ENCODE peak calls at places on chromosomes 7 and 10, in five cellular contexts. F is tibial nerve; I is stimulated activated CD8-positive, alpha-beta memory T cell treated with anti-CD3 and anti-CD28 coated beads, Interleukin-4, amount 100 ng/mL, for 24 hours; T is PC-3; M is Peyer's patch. J is an unnamed sample.

GRCh38 chr10:35194906-35195305 is 68.3 kb downstream of the CREM start:
- DNase-seq in F (no peak), I (no peak), T (peak; percentile 37), M (no peak), J (no peak)

GRCh38 chr7:22563621-22564241 is 63.7 kb upstream of the STEAP1B start:
- DNase-seq in F (no peak), I (no peak), T (peak; percentile 9), M (no peak), J (no peak)

GRCh38 chr7:151779255-151779654 is 97.7 kb downstream of the PRKAG2 start:
- DNase-seq in F (no peak), I (no peak), T (no peak), M (no peak), J (no peak)

GRCh38 chr10:31749293-31749692 is 179.3 kb downstream of the ARHGAP12 start:
- DNase-seq in F (no peak), I (no peak), T (no peak), M (no peak), J (no peak)

GRCh38 chr10:88926484-88927249 is 25.9 kb downstream of the ACTA2 start:
- DNase-seq in F (peak; percentile 57), I (no peak), T (no peak), M (no peak), J (no peak)

GRCh38 chr7:135856356-135857144 is 107.9 kb upstream of the FAM180A start:
- DNase-seq in F (no peak), I (no peak), T (peak; percentile 56), M (no peak), J (no peak)

GRCh38 chr10:26242752-26243151 is 26.2 kb downstream of the GAD2 start:
- DNase-seq in F (no peak), I (no peak), T (no peak), M (no peak), J (no peak)

GRCh38 chr7:134632937-134633540 is 13.6 kb upstream of the BPGM start:
- DNase-seq in F (no peak), I (no peak), T (peak; percentile 64), M (no peak), J (no peak)

GRCh38 chr7:75639893-75640600 is 98.7 kb downstream of the HIP1 start:
- DNase-seq in F (no peak), I (no peak), T (peak; percentile 1), M (no peak), J (no peak)

GRCh38 chr7:16982640-16983103 is 100.9 kb upstream of the AGR3 start:
- DNase-seq in F (no peak), I (no peak), T (peak; percentile 64), M (no peak), J (no peak)

GRCh38 chr10:34641147-34641912 is 173.8 kb downstream of the PARD3 start:
- DNase-seq in F (no peak), I (no peak), T (no peak), M (no peak), J (no peak)

GRCh38 chr7:148535227-148535626 is 55.3 kb upstream of the C7orf33 start:
- DNase-seq in F (no peak), I (no peak), T (no peak), M (no peak), J (no peak)

GRCh38 chr7:18890134-18890533 is 227.3 kb downstream of the TWIST1 start:
- DNase-seq in F (no peak), I (no peak), T (peak; percentile 95), M (no peak), J (no peak)

GRCh38 chr10:1706711-1707110 is 30.6 kb downstream of the ADARB2 start:
- DNase-seq in F (no peak), I (no peak), T (no peak), M (no peak), J (no peak)

GRCh38 chr7:11786186-11786585 is 45.8 kb downstream of the THSD7A start:
- DNase-seq in F (no peak), I (no peak), T (peak; percentile 94), M (no peak), J (no peak)

GRCh38 chr10:110947061-110947595 is 27.7 kb downstream of the SHOC2 start:
- DNase-seq in F (no peak), I (no peak), T (peak; percentile 4), M (no peak), J (no peak)

GRCh38 chr10:60389413-60390009 is at the start of gene ANK3:
- DNase-seq in F (no peak), I (no peak), T (no peak), M (no peak), J (no peak)

GRCh38 chr7:140517546-140518369 is 38.5 kb upstream of the MKRN1 start:
- DNase-seq in F (peak; percentile 92), I (peak; percentile 54), T (peak; percentile 92), M (peak; percentile 94), J (peak; percentile 92)

GRCh38 chr7:100155553-100156317 is 2.8 kb downstream of the TRAPPC14 start:
- DNase-seq in F (no peak), I (no peak), T (no peak), M (no peak), J (no peak)

GRCh38 chr10:70176441-70176840 is 6.1 kb upstream of the SAR1A start:
- DNase-seq in F (no peak), I (no peak), T (peak; percentile 75), M (no peak), J (no peak)

GRCh38 chr7:16812542-16813231 is 7.9 kb upstream of the AGR2 start:
- DNase-seq in F (no peak), I (no peak), T (peak; percentile 75), M (no peak), J (no peak)

GRCh38 chr7:119861385-119861784 is 411.6 kb upstream of the KCND2 start:
- DNase-seq in F (no peak), I (no peak), T (no peak), M (no peak), J (no peak)

GRCh38 chr10:43888551-43888950 is 239.9 kb upstream of the ZNF32 start:
- DNase-seq in F (no peak), I (no peak), T (peak; percentile 79), M (no peak), J (no peak)

GRCh38 chr10:33258951-33259350 is 75.5 kb downstream of the NRP1 start:
- DNase-seq in F (no peak), I (no peak), T (peak; percentile 98), M (no peak), J (no peak)

GRCh38 chr10:52864459-52865106 is 92.0 kb upstream of the MBL2 start:
- DNase-seq in F (peak; percentile 62), I (no peak), T (peak; percentile 100), M (no peak), J (no peak)

J was measured in stomach.